ENCODE peak calls at places on chromosomes 12 and 14, in seven cellular contexts. P is right lobe of liver; H is CD8-positive, alpha-beta memory T cell; Z is astrocyte; L is cardiac muscle cell; K is upper lobe of right lung; Q is Karpas-422. M is an unnamed sample. For H3K36me3, the result is how much of the 10 kb centered on the place peaks cover.

GRCh38 chr12:114916531-114916930 is 232.6 kb upstream of the TBX3 start:
- DNase-seq in P (no peak), H (no peak), Z (peak), L (no peak), K (no peak), Q (no peak), M (no peak)

GRCh38 chr14:76228138-76228537 is 76.4 kb downstream of the GPATCH2L start:
- DNase-seq in P (no peak), H (no peak), Z (no peak), L (no peak), K (no peak), Q (no peak), M (no peak)

GRCh38 chr12:65603428-65604351 is 220.6 kb upstream of the HMGA2 start:
- DNase-seq in P (no peak), H (no peak), Z (peak), L (peak), K (no peak), Q (no peak), M (peak)

GRCh38 chr12:19869413-19869812 is 430.1 kb downstream of the AEBP2 start:
- DNase-seq in P (no peak), H (no peak), Z (peak), L (no peak), K (no peak), Q (no peak), M (no peak)

GRCh38 chr14:33587761-33588160 is 363.1 kb downstream of the EGLN3 start:
- DNase-seq in P (no peak), H (no peak), Z (no peak), L (no peak), K (no peak), Q (no peak), M (no peak)

GRCh38 chr12:79659961-79660431 is 30.8 kb downstream of the PAWR start:
- DNase-seq in P (no peak), H (no peak), Z (no peak), L (peak), K (no peak), Q (no peak), M (no peak)

GRCh38 chr12:101527682-101528081 is 52.5 kb downstream of the SPIC start:
- DNase-seq in P (no peak), H (no peak), Z (no peak), L (peak), K (no peak), Q (no peak), M (no peak)

GRCh38 chr14:94536836-94537235 is 24.4 kb upstream of the SERPINA4 start:
- DNase-seq in P (no peak), H (no peak), Z (no peak), L (no peak), K (no peak), Q (peak), M (no peak)

GRCh38 chr12:57216014-57216891 is at the start of gene NXPH4:
- DNase-seq in P (no peak), H (peak), Z (no peak), L (peak), K (no peak), Q (peak), M (no peak)

GRCh38 chr14:32083789-32084188 is 6.7 kb downstream of the ARHGAP5 start:
- DNase-seq in P (no peak), H (no peak), Z (no peak), L (no peak), K (no peak), Q (no peak), M (no peak)

GRCh38 chr14:103597623-103598372 is 31.2 kb upstream of the KLC1 start:
- DNase-seq in P (no peak), H (no peak), Z (peak), L (no peak), K (no peak), Q (no peak), M (no peak)

GRCh38 chr12:131892711-131893604 is 1.5 kb upstream of the ULK1 start:
- DNase-seq in P (no peak), H (no peak), Z (no peak), L (no peak), K (no peak), Q (no peak), M (no peak)

GRCh38 chr12:11584213-11584855 is 65.1 kb upstream of the ETV6 start:
- DNase-seq in P (peak), H (no peak), Z (no peak), L (no peak), K (no peak), Q (no peak), M (no peak)

GRCh38 chr12:10867381-10867780 is 16.7 kb downstream of the PRH1 start:
- DNase-seq in P (no peak), H (no peak), Z (no peak), L (no peak), K (no peak), Q (no peak), M (no peak)

GRCh38 chr12:101238806-101239329 is 28.8 kb upstream of the SLC5A8 start:
- DNase-seq in P (no peak), H (no peak), Z (no peak), L (no peak), K (no peak), Q (peak), M (no peak)

GRCh38 chr12:105334568-105334967 is 4.1 kb downstream of the C12orf75 start:
- DNase-seq in P (no peak), H (no peak), Z (peak), L (no peak), K (no peak), Q (no peak), M (no peak)

GRCh38 chr12:91902860-91903683 is 242.6 kb downstream of the BTG1 start:
- DNase-seq in P (no peak), H (no peak), Z (peak), L (no peak), K (no peak), Q (no peak), M (no peak)

GRCh38 chr12:51773145-51773869 is 75.2 kb downstream of the FIGNL2 start:
- DNase-seq in P (no peak), H (no peak), Z (peak), L (no peak), K (no peak), Q (no peak), M (no peak)

GRCh38 chr12:19546027-19546426 is 106.7 kb downstream of the AEBP2 start:
- DNase-seq in P (no peak), H (no peak), Z (no peak), L (peak), K (no peak), Q (no peak), M (no peak)

GRCh38 chr12:4448376-4448775 is 2.8 kb upstream of the FGF6 start:
- DNase-seq in P (peak), H (no peak), Z (no peak), L (no peak), K (no peak), Q (no peak), M (no peak)

GRCh38 chr14:104770851-104771272 is 17.9 kb downstream of the SIVA1 start:
- DNase-seq in P (no peak), H (no peak), Z (no peak), L (no peak), K (no peak), Q (peak), M (no peak)

GRCh38 chr14:39566795-39567194 is 134.6 kb upstream of the FBXO33 start:
- DNase-seq in P (no peak), H (no peak), Z (no peak), L (no peak), K (no peak), Q (no peak), M (no peak)

GRCh38 chr12:104549820-104550480 is 93.2 kb downstream of the CHST11 start:
- DNase-seq in P (no peak), H (no peak), Z (peak), L (no peak), K (no peak), Q (no peak), M (no peak)

GRCh38 chr14:60757617-60758016 is 23.1 kb downstream of the MNAT1 start:
- DNase-seq in P (no peak), H (no peak), Z (peak), L (no peak), K (no peak), Q (peak), M (no peak)

GRCh38 chr12:101044512-101045074 is 165.4 kb downstream of the SLC5A8 start:
- DNase-seq in P (no peak), H (no peak), Z (no peak), L (peak), K (no peak), Q (no peak), M (no peak)

GRCh38 chr12:61804301-61804700 is 455.9 kb upstream of the USP15 start:
- DNase-seq in P (no peak), H (no peak), Z (no peak), L (no peak), K (no peak), Q (no peak), M (no peak)

GRCh38 chr14:73591690-73592448 is at the start of gene ACOT4:
- DNase-seq in P (peak), H (peak), Z (peak), L (peak), K (peak), Q (peak), M (peak)

GRCh38 chr12:27595231-27595642 is 71.2 kb downstream of the PPFIBP1 start:
- DNase-seq in P (no peak), H (no peak), Z (peak), L (no peak), K (no peak), Q (no peak), M (no peak)

GRCh38 chr12:15770021-15770420 is 19.2 kb downstream of the EPS8 start:
- DNase-seq in P (no peak), H (no peak), Z (no peak), L (no peak), K (no peak), Q (no peak), M (no peak)

GRCh38 chr12:16599081-16599480 is 6.9 kb downstream of the LMO3 start:
- DNase-seq in P (no peak), H (no peak), Z (no peak), L (no peak), K (no peak), Q (no peak), M (no peak)

GRCh38 chr14:99586054-99586760 is 17.8 kb downstream of the CCDC85C start:
- DNase-seq in P (no peak), H (no peak), Z (no peak), L (no peak), K (no peak), Q (no peak), M (no peak)

GRCh38 chr12:89883630-89884364 is 175.2 kb upstream of the ATP2B1 start:
- DNase-seq in P (no peak), H (no peak), Z (peak), L (no peak), K (no peak), Q (no peak), M (no peak)

GRCh38 chr12:28824193-28824846 is 324.8 kb upstream of the FAR2 start:
- DNase-seq in P (no peak), H (no peak), Z (no peak), L (no peak), K (no peak), Q (no peak), M (no peak)

GRCh38 chr12:105930612-105931011 is 208.1 kb downstream of the NUAK1 start:
- DNase-seq in P (no peak), H (no peak), Z (no peak), L (no peak), K (no peak), Q (no peak), M (no peak)

GRCh38 chr12:12482959-12483358 is 79.7 kb downstream of the DUSP16 start:
- DNase-seq in P (no peak), H (no peak), Z (no peak), L (no peak), K (no peak), Q (no peak), M (no peak)

GRCh38 chr12:50026691-50027090 is 1.4 kb upstream of the RACGAP1 start:
- DNase-seq in P (no peak), H (no peak), Z (no peak), L (no peak), K (no peak), Q (no peak), M (no peak)

GRCh38 chr12:50025187-50026059 is at the start of gene RACGAP1:
- DNase-seq in P (peak), H (peak), Z (peak), L (peak), K (peak), Q (peak), M (peak)

GRCh38 chr12:50024804-50025186 is 499 bp downstream of the RACGAP1 start:
- DNase-seq in P (no peak), H (no peak), Z (no peak), L (no peak), K (no peak), Q (peak), M (no peak)

GRCh38 chr12:50022903-50023302 is 2.4 kb downstream of the RACGAP1 start:
- DNase-seq in P (no peak), H (no peak), Z (no peak), L (no peak), K (no peak), Q (no peak), M (no peak)

GRCh38 chr12:50024227-50024626 is 1.1 kb downstream of the RACGAP1 start:
- DNase-seq in P (no peak), H (no peak), Z (no peak), L (no peak), K (no peak), Q (no peak), M (no peak)
- H3K4me3 ChIP-seq in P (no peak), H (peak), Z (peak), L (peak), K (no peak), Q (peak), M (peak)

GRCh38 chr12:6526201-6526600 is 8.1 kb upstream of the GAPDH start:
- DNase-seq in P (no peak), H (no peak), Z (no peak), L (no peak), K (no peak), Q (no peak), M (no peak)

GRCh38 chr12:6524648-6525047 is 9.7 kb upstream of the GAPDH start:
- DNase-seq in P (no peak), H (no peak), Z (no peak), L (no peak), K (no peak), Q (no peak), M (no peak)

GRCh38 chr12:6527711-6528110 is 6.6 kb upstream of the GAPDH start:
- DNase-seq in P (no peak), H (no peak), Z (no peak), L (no peak), K (no peak), Q (no peak), M (no peak)

GRCh38 chr12:6528539-6529235 is 5.6 kb upstream of the GAPDH start:
- DNase-seq in P (no peak), H (no peak), Z (no peak), L (no peak), K (no peak), Q (no peak), M (no peak)

GRCh38 chr12:6526766-6527525 is 7.4 kb upstream of the GAPDH start:
- DNase-seq in P (no peak), H (no peak), Z (no peak), L (no peak), K (no peak), Q (no peak), M (no peak)
- H3K36me3 ChIP-seq in P (under half), H (half or more), Z (half or more), L (half or more), K (half or more), Q (half or more), M (half or more)

GRCh38 chr12:47817272-47818006 is 2.3 kb downstream of the HDAC7 start:
- DNase-seq in P (no peak), H (no peak), Z (no peak), L (no peak), K (peak), Q (peak), M (no peak)

GRCh38 chr12:47816646-47817271 is 2.9 kb downstream of the HDAC7 start:
- DNase-seq in P (no peak), H (no peak), Z (no peak), L (no peak), K (peak), Q (no peak), M (no peak)

GRCh38 chr12:47818382-47818700 is 1.4 kb downstream of the HDAC7 start:
- DNase-seq in P (no peak), H (no peak), Z (no peak), L (no peak), K (no peak), Q (no peak), M (no peak)

GRCh38 chr12:47818701-47819543 is 781 bp downstream of the HDAC7 start:
- DNase-seq in P (peak), H (peak), Z (no peak), L (peak), K (peak), Q (peak), M (peak)

DNA sequence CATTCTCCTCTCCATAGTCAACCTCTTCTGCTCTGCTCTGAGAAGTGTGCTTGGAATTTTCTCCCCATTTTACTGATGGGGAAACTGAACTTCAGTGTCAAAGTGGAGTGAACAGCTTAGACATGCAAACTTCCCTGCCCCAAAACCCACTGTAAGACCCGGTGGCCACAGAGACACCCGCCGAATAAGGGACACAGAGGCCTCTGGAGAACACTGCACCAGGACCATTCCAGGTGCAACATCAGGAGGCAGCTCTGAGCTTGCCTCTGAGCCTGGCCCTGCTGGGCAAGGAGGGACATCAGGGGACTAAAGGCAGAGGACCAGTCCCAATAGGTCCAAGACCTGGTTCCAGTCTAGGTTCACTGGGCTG is 1.7 kb downstream of the HDAC7 start:
- DNase-seq in P (no peak), H (no peak), Z (no peak), L (no peak), K (peak), Q (no peak), M (no peak)
- H3K4me3 ChIP-seq in P (peak), H (peak), Z (peak), L (no peak), K (peak), Q (peak), M (peak)

DNA sequence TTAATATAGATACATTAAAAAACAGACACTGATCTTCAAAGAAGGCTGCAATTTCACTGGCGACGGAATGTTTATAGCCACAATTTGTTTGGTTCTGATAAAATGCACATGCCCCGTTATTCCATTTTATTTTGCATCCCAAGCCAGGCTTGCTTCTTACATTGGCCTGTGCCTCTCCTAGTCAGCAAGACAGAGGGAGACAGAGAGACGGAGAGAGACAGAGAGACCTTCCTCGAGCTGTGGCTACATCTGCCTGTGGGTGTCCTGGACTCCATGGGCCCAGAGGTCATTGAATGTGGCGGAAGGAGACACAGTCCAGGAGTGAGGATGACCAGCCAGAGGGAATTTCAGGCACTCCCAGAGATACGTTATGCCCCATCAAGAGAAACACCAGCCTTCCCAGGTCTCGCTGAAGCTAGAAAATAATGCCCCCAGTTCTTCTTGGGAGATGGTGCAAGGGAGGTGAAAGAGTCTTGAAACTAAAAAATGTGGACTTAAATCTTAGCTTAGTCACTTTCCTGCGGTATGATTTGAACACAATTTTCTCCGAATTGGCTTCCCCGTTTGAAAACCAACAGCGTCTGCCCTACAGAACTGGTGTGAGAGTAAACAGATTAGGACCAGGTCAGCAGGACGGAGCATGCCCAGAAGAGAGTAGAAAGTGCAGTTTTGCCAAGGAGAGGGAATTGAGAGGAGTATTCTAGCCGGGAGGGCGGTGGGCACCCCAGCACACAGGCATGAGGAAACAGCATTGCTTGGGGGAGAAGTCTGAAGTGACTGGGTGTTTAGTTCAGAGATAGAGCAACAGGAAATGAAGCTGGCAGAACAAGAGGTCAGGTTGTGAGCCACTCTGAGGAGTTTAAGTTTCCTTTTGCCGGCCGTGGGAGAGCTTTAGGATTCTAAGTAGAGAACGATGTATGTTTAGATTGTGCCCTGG is 926.9 kb downstream of the VRK1 start:
- DNase-seq in P (no peak), H (peak), Z (no peak), L (no peak), K (no peak), Q (no peak), M (no peak)
- H3K36me3 ChIP-seq in P (under half), H (under half), Z (under half), L (under half), K (under half), Q (under half), M (under half)

GRCh38 chr14:20306079-20306423 is 300 bp upstream of the TTC5 start:
- DNase-seq in P (no peak), H (no peak), Z (no peak), L (no peak), K (no peak), Q (no peak), M (no peak)
- H3K4me3 ChIP-seq in P (peak), H (peak), Z (peak), L (peak), K (peak), Q (peak), M (peak)

GRCh38 chr12:113286712-113287111 is 48.2 kb downstream of the SLC8B1 start:
- DNase-seq in P (no peak), H (no peak), Z (no peak), L (no peak), K (no peak), Q (no peak), M (no peak)
- H3K36me3 ChIP-seq in P (under half), H (under half), Z (under half), L (under half), K (half or more), Q (under half), M (half or more)

M was measured in lower lobe of right lung.